ENCODE peak calls at places on chromosomes 1 and 21, in five cellular contexts. One of them, this sample, is unnamed.

GRCh38 chr1:234956821-234957329 is 171.8 kb downstream of the TOMM20 start:
- DNase-seq in heart right ventricle: no peak
- DNase-seq in epithelial cell of proximal tubule: no peak
- DNase-seq in H9: no peak
- DNase-seq in brain microvascular endothelial cell: no peak
- DNase-seq in this sample: no peak

GRCh38 chr1:41349361-41350054 is 11.7 kb upstream of the FOXO6 start:
- DNase-seq in heart right ventricle: no peak
- DNase-seq in epithelial cell of proximal tubule: no peak
- DNase-seq in H9: no peak
- DNase-seq in brain microvascular endothelial cell: no peak
- DNase-seq in this sample: no peak

GRCh38 chr1:183477986-183478781 is 5.9 kb downstream of the SMG7 start:
- DNase-seq in heart right ventricle: no peak
- DNase-seq in epithelial cell of proximal tubule: no peak
- DNase-seq in H9: no peak
- DNase-seq in brain microvascular endothelial cell: no peak
- DNase-seq in this sample: no peak

GRCh38 chr21:34133802-34134201 is 60.4 kb downstream of the MRPS6 start:
- DNase-seq in heart right ventricle: no peak
- DNase-seq in epithelial cell of proximal tubule: no peak
- DNase-seq in H9: no peak
- DNase-seq in brain microvascular endothelial cell: no peak
- DNase-seq in this sample: no peak

GRCh38 chr1:39195166-39196111 is 9.1 kb upstream of the MACF1 start:
- DNase-seq in heart right ventricle: no peak
- DNase-seq in epithelial cell of proximal tubule: no peak
- DNase-seq in H9: no peak
- DNase-seq in brain microvascular endothelial cell: no peak
- DNase-seq in this sample: no peak

GRCh38 chr1:165632491-165632890 is 1.5 kb downstream of the MGST3 start:
- DNase-seq in heart right ventricle: peak
- DNase-seq in epithelial cell of proximal tubule: no peak
- DNase-seq in H9: no peak
- DNase-seq in brain microvascular endothelial cell: no peak
- DNase-seq in this sample: no peak

GRCh38 chr1:193070395-193070753 is 11.0 kb downstream of the RO60 start:
- DNase-seq in heart right ventricle: no peak
- DNase-seq in epithelial cell of proximal tubule: no peak
- DNase-seq in H9: no peak
- DNase-seq in brain microvascular endothelial cell: no peak
- DNase-seq in this sample: no peak

GRCh38 chr1:150957666-150958065 is 17.0 kb downstream of the CERS2 start:
- DNase-seq in heart right ventricle: no peak
- DNase-seq in epithelial cell of proximal tubule: no peak
- DNase-seq in H9: no peak
- DNase-seq in brain microvascular endothelial cell: no peak
- DNase-seq in this sample: no peak

GRCh38 chr1:207805841-207806421 is 54.1 kb downstream of the CD46 start:
- DNase-seq in heart right ventricle: peak
- DNase-seq in epithelial cell of proximal tubule: peak
- DNase-seq in H9: no peak
- DNase-seq in brain microvascular endothelial cell: peak
- DNase-seq in this sample: no peak

GRCh38 chr1:169484683-169485426 is 889 bp downstream of the SLC19A2 start:
- DNase-seq in heart right ventricle: peak
- DNase-seq in epithelial cell of proximal tubule: no peak
- DNase-seq in H9: no peak
- DNase-seq in brain microvascular endothelial cell: peak
- DNase-seq in this sample: no peak

GRCh38 chr21:32687946-32688345 is 39.9 kb downstream of the SYNJ1 start:
- DNase-seq in heart right ventricle: no peak
- DNase-seq in epithelial cell of proximal tubule: no peak
- DNase-seq in H9: no peak
- DNase-seq in brain microvascular endothelial cell: no peak
- DNase-seq in this sample: no peak

GRCh38 chr1:152757747-152758146 is at the start of gene KPRP:
- DNase-seq in heart right ventricle: no peak
- DNase-seq in epithelial cell of proximal tubule: no peak
- DNase-seq in H9: no peak
- DNase-seq in brain microvascular endothelial cell: no peak
- DNase-seq in this sample: no peak

GRCh38 chr1:101314244-101314643 is 77.4 kb downstream of the S1PR1 start:
- DNase-seq in heart right ventricle: no peak
- DNase-seq in epithelial cell of proximal tubule: peak
- DNase-seq in H9: no peak
- DNase-seq in brain microvascular endothelial cell: peak
- DNase-seq in this sample: no peak

GRCh38 chr1:3054474-3054873 is 14.5 kb upstream of the PRDM16 start:
- DNase-seq in heart right ventricle: no peak
- DNase-seq in epithelial cell of proximal tubule: no peak
- DNase-seq in H9: peak
- DNase-seq in brain microvascular endothelial cell: no peak
- DNase-seq in this sample: no peak

GRCh38 chr1:224458296-224458695 is 23.7 kb upstream of the WDR26 start:
- DNase-seq in heart right ventricle: no peak
- DNase-seq in epithelial cell of proximal tubule: no peak
- DNase-seq in H9: no peak
- DNase-seq in brain microvascular endothelial cell: no peak
- DNase-seq in this sample: no peak

GRCh38 chr1:224456637-224456953 is 22.0 kb upstream of the WDR26 start:
- DNase-seq in heart right ventricle: no peak
- DNase-seq in epithelial cell of proximal tubule: no peak
- DNase-seq in H9: no peak
- DNase-seq in brain microvascular endothelial cell: no peak
- DNase-seq in this sample: no peak

GRCh38 chr1:224459936-224460335 is 25.3 kb upstream of the WDR26 start:
- DNase-seq in heart right ventricle: no peak
- DNase-seq in epithelial cell of proximal tubule: no peak
- DNase-seq in H9: no peak
- DNase-seq in brain microvascular endothelial cell: no peak
- DNase-seq in this sample: no peak

GRCh38 chr1:224459051-224459450 is 24.5 kb upstream of the WDR26 start:
- DNase-seq in heart right ventricle: no peak
- DNase-seq in epithelial cell of proximal tubule: no peak
- DNase-seq in H9: no peak
- DNase-seq in brain microvascular endothelial cell: no peak
- DNase-seq in this sample: no peak

DNA sequence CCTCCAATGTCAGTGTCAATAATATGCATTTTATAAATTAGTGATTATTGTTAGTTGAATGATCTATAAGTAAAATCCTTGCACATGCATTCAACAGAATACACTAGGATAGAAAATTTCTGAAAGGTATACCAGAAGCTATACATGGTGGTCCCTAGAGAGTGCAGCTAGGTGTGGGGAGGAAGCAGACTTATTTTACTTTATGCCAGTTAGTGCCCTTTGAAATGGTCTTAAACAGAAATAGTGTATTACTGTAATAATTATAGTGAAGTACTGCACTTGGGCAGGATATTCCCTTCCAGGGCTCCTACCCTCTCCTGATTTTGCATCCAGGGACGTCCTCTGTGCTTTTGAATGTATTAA is 23.2 kb upstream of the WDR26 start:
- DNase-seq in heart right ventricle: no peak
- DNase-seq in epithelial cell of proximal tubule: no peak
- DNase-seq in H9: no peak
- DNase-seq in brain microvascular endothelial cell: no peak
- DNase-seq in this sample: no peak
- TF ChIP-seq CTCF in heart right ventricle: no peak
- TF ChIP-seq CTCF in epithelial cell of proximal tubule: no peak
- TF ChIP-seq CTCF in H9: peak
- TF ChIP-seq CTCF in brain microvascular endothelial cell: no peak
- TF ChIP-seq CTCF in this sample: no peak

GRCh38 chr1:96596226-96596625 is 125.4 kb upstream of the PTBP2 start:
- DNase-seq in heart right ventricle: no peak
- DNase-seq in epithelial cell of proximal tubule: no peak
- DNase-seq in H9: peak
- DNase-seq in brain microvascular endothelial cell: peak
- DNase-seq in this sample: no peak
- TF ChIP-seq CTCF in heart right ventricle: peak
- TF ChIP-seq CTCF in epithelial cell of proximal tubule: peak
- TF ChIP-seq CTCF in H9: peak
- TF ChIP-seq CTCF in brain microvascular endothelial cell: peak
- TF ChIP-seq CTCF in this sample: peak

DNA sequence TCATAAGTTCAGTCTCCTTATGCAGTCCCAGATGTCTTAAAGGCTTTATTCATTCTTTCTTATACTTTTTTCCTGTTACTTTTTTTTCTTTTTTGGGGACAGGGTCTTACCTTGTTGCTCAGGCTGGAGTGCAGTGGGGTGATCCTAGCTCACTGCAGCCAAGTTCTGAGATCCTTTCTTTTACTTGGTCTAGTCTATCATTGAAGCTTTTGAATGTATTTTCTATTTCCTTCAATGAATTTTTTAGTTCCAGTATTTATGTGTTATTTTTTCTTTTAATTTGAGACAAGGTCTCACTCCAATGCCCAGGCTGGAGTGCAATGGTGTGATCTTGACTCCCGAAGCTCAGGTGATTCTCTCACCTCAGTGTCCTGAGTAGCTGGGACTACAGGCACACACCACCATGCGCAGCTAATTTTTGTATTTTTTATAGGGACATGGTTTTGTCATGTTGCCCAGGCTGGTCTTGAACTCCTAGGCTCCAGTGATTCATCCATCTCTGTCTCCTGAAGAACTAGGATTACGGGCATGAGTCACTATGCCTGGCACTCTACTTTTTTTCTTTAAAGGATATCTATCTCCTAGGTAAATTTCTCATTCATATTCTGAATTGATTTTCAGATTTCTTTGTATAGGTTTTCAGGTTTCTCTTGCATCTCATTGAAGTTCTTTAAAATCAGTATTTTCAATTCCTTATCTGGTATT is 26.1 kb upstream of the GTF2B start:
- DNase-seq in heart right ventricle: no peak
- DNase-seq in epithelial cell of proximal tubule: no peak
- DNase-seq in H9: no peak
- DNase-seq in brain microvascular endothelial cell: no peak
- DNase-seq in this sample: no peak
- TF ChIP-seq CTCF in heart right ventricle: no peak
- TF ChIP-seq CTCF in epithelial cell of proximal tubule: no peak
- TF ChIP-seq CTCF in H9: no peak
- TF ChIP-seq CTCF in brain microvascular endothelial cell: no peak
- TF ChIP-seq CTCF in this sample: no peak

DNA sequence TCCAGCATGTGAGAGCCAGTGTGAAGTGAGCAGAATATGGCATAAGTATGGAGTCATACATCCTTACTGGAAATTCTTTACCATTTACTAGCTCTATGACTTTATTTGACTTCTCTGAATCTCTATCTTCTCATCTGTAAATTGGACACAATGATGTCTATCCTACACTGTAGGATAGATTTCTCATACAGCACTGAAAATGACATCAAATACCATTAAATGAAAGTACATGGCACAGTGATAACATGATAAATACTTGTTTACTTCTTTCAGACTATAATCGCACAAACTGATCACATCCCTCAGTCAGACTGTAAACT is 1.3 kb upstream of the CTTNBP2NL start:
- DNase-seq in heart right ventricle: no peak
- DNase-seq in epithelial cell of proximal tubule: no peak
- DNase-seq in H9: no peak
- DNase-seq in brain microvascular endothelial cell: no peak
- DNase-seq in this sample: no peak
- TF ChIP-seq CTCF in heart right ventricle: no peak
- TF ChIP-seq CTCF in epithelial cell of proximal tubule: no peak
- TF ChIP-seq CTCF in H9: peak
- TF ChIP-seq CTCF in brain microvascular endothelial cell: no peak
- TF ChIP-seq CTCF in this sample: no peak

GRCh38 chr1:160124709-160125478 is 9.3 kb downstream of the ATP1A2 start:
- DNase-seq in heart right ventricle: peak
- DNase-seq in epithelial cell of proximal tubule: peak
- DNase-seq in H9: no peak
- DNase-seq in brain microvascular endothelial cell: peak
- DNase-seq in this sample: no peak
- TF ChIP-seq CTCF in heart right ventricle: no peak
- TF ChIP-seq CTCF in epithelial cell of proximal tubule: peak
- TF ChIP-seq CTCF in H9: peak
- TF ChIP-seq CTCF in brain microvascular endothelial cell: peak
- TF ChIP-seq CTCF in this sample: no peak

DNA sequence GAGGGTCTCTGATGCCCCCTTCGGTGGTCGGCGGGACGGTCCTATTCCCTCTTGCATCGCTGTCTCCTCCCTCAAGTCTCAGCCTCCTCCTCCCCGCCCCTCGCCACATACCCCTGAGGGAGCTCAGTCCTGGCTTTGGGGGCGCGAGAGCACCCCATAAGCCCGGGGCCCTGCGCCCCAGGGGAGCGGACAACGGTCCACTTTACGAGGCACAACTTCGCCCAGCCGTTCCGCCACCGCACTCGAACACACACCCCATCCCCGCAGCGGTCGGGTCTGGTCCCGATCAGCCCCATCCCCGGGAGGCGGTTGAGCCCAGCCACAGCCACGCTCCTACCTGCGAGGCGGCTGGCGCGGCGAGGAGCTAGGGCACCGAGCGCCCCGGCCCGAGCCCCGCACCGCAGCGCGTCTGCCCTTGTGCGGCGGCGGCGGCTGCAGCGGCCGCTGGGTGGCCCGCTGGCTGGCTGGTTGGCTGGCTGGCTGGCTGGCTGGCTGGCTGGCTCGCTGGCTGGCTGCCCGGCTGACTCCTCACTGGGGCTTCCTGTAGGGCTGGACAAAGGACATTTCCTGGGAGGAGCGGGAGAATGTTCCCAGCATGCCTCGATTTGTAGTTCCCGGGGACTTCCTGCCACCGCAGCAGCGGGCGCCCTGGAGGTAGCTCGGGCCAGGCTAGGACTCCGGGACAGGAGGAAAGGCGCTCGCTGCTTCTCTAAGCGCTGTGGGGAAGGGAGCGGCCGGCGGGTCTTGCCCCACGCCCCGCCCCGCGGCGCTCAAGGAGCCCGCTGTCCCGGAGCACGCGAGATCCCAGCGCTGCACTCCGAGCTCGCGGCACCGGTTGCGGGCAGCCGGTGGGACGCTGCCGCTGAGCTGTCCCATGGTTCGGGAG is at the start of gene ZNF697:
- DNase-seq in heart right ventricle: peak
- DNase-seq in epithelial cell of proximal tubule: peak
- DNase-seq in H9: peak
- DNase-seq in brain microvascular endothelial cell: peak
- DNase-seq in this sample: peak
- TF ChIP-seq CTCF in heart right ventricle: no peak
- TF ChIP-seq CTCF in epithelial cell of proximal tubule: peak
- TF ChIP-seq CTCF in H9: peak
- TF ChIP-seq CTCF in brain microvascular endothelial cell: peak
- TF ChIP-seq CTCF in this sample: peak

This sample was measured in D721Med.